ENCODE peak calls at places on chromosomes 5 and 9, in ten cellular contexts. D is upper lobe of left lung; O is kidney; K is adrenal gland; G is tibial artery; A is lower lobe of right lung; Y is CD8-positive, alpha-beta T cell; W is astrocyte; S is hepatocyte; C is left lung. Q is an unnamed sample. For H3K36me3, the result is how much of the 10 kb centered on the place peaks cover.

GRCh38 chr5:163705983-163706771 is 200.8 kb downstream of the MAT2B start:
- DNase-seq in D (no peak), O (no peak), K (peak), G (no peak), A (no peak), Y (no peak), W (peak), S (no peak), C (no peak), Q (no peak)

GRCh38 chr5:172951381-172952033 is 7.7 kb upstream of the RPL26L1 start:
- DNase-seq in D (no peak), O (no peak), K (no peak), G (no peak), A (no peak), Y (no peak), W (no peak), S (no peak), C (no peak), Q (no peak)

GRCh38 chr5:172106511-172107356 is 81.3 kb downstream of the STK10 start:
- DNase-seq in D (peak), O (peak), K (peak), G (peak), A (peak), Y (peak), W (no peak), S (peak), C (peak), Q (peak)

GRCh38 chr5:10253390-10253789 is 3.3 kb downstream of the CCT5 start:
- DNase-seq in D (no peak), O (no peak), K (no peak), G (no peak), A (no peak), Y (no peak), W (no peak), S (no peak), C (no peak), Q (no peak)

GRCh38 chr5:159123700-159124099 is 24.0 kb upstream of the EBF1 start:
- DNase-seq in D (no peak), O (no peak), K (no peak), G (no peak), A (no peak), Y (no peak), W (no peak), S (no peak), C (no peak), Q (no peak)

GRCh38 chr5:6712136-6712581 is 1.1 kb upstream of the TENT4A start:
- DNase-seq in D (peak), O (peak), K (peak), G (peak), A (peak), Y (peak), W (peak), S (peak), C (peak), Q (peak)

GRCh38 chr5:98825582-98826375 is 52.3 kb downstream of the RGMB start:
- DNase-seq in D (no peak), O (no peak), K (no peak), G (no peak), A (no peak), Y (no peak), W (no peak), S (no peak), C (no peak), Q (no peak)

GRCh38 chr9:77016111-77016525 is 3.3 kb upstream of the FOXB2 start:
- DNase-seq in D (no peak), O (no peak), K (no peak), G (no peak), A (no peak), Y (no peak), W (no peak), S (no peak), C (no peak), Q (peak)

GRCh38 chr9:131405429-131405828 is 11.5 kb downstream of the PRRC2B start:
- DNase-seq in D (peak), O (no peak), K (no peak), G (no peak), A (no peak), Y (peak), W (peak), S (no peak), C (no peak), Q (no peak)

GRCh38 chr5:24472518-24472917 is 172.3 kb downstream of the CDH10 start:
- DNase-seq in D (no peak), O (no peak), K (no peak), G (no peak), A (no peak), Y (no peak), W (no peak), S (no peak), C (no peak), Q (no peak)

GRCh38 chr5:65821966-65822365 is 100.0 kb downstream of the NLN start:
- DNase-seq in D (no peak), O (no peak), K (no peak), G (no peak), A (no peak), Y (no peak), W (no peak), S (no peak), C (no peak), Q (no peak)

GRCh38 chr5:65819215-65819904 is 97.4 kb downstream of the NLN start:
- DNase-seq in D (no peak), O (no peak), K (no peak), G (no peak), A (no peak), Y (no peak), W (no peak), S (no peak), C (no peak), Q (no peak)

GRCh38 chr5:65819905-65820240 is 97.9 kb downstream of the NLN start:
- DNase-seq in D (no peak), O (no peak), K (no peak), G (no peak), A (no peak), Y (no peak), W (no peak), S (no peak), C (no peak), Q (no peak)

GRCh38 chr5:65818592-65818991 is 96.6 kb downstream of the NLN start:
- DNase-seq in D (no peak), O (no peak), K (no peak), G (no peak), A (no peak), Y (no peak), W (no peak), S (peak), C (no peak), Q (no peak)

GRCh38 chr5:65820373-65820772 is 98.4 kb downstream of the NLN start:
- DNase-seq in D (no peak), O (no peak), K (no peak), G (no peak), A (no peak), Y (no peak), W (no peak), S (no peak), C (no peak), Q (no peak)
- H3K36me3 ChIP-seq in D (under half), O (under half), K (under half), G (under half), A (under half), Y (under half), W (under half), S (under half), C (under half), Q (under half)

GRCh38 chr5:43066231-43066798 is 26.2 kb upstream of the ANXA2R start:
- DNase-seq in D (peak), O (peak), K (peak), G (peak), A (peak), Y (peak), W (peak), S (peak), C (peak), Q (peak)
- TF ChIP-seq CTCF in D (no peak), O (no peak), K (no peak), G (no peak), A (peak), Y (no peak), W (no peak), S (no peak), C (no peak), Q (no peak)

DNA sequence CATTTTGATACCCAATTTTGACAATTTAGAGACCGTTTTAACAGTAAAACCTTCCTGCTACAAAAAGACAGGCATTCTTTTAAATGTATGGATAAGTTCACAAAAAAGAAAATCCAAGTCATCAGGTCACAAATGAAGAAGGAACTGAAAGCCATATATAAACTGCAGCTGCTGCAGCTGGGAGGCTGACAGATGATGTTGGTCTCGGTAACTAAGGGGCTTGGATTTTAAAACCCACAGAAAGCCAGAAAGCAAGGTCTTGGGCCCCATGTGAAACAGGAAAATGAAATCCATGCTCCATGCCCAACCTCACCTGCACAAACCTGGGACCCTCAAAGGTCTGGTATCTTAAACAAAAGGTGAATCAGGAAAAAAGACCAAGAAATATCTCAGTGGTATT is 15.7 kb upstream of the C5orf34 start:
- DNase-seq in D (no peak), O (no peak), K (no peak), G (no peak), A (no peak), Y (no peak), W (no peak), S (no peak), C (no peak), Q (no peak)
- H3K36me3 ChIP-seq in D (half or more), O (under half), K (under half), G (half or more), A (half or more), Y (under half), W (half or more), S (under half), C (under half), Q (half or more)

GRCh38 chr5:75885849-75886596 is 168.8 kb upstream of the POC5 start:
- DNase-seq in D (no peak), O (no peak), K (no peak), G (no peak), A (no peak), Y (no peak), W (no peak), S (peak), C (no peak), Q (peak)
- TF ChIP-seq CTCF in D (no peak), O (peak), K (peak), G (no peak), A (no peak), Y (no peak), W (no peak), S (peak), C (no peak), Q (peak)

DNA sequence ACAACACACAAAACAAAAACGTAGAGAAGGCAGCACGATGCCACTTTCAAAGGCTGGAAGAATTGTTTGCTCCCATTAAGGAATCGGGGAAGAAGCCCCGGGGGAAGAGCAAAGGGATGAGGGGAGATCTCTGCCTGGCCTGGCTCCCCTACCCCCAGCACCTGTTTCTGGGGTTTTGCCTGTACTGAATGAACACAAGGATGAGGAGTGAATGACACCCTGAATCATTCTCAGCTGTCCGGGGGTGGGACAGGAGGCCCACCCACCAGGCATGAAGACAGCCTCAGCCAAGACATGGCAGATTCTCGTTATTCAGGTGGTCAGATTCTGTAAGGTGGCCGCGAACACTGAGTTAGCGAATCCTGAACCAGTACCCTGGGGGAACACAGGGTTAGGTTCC is 7.5 kb downstream of the TBC1D9B start:
- DNase-seq in D (no peak), O (no peak), K (no peak), G (no peak), A (no peak), Y (no peak), W (no peak), S (no peak), C (no peak), Q (no peak)
- H3K36me3 ChIP-seq in D (half or more), O (under half), K (under half), G (half or more), A (half or more), Y (under half), W (under half), S (under half), C (under half), Q (under half)

GRCh38 chr5:151574597-151574996 is 16.5 kb downstream of the FAT2 start:
- DNase-seq in D (no peak), O (no peak), K (no peak), G (no peak), A (no peak), Y (no peak), W (no peak), S (no peak), C (no peak), Q (no peak)
- TF ChIP-seq CTCF in D (no peak), O (no peak), K (no peak), G (no peak), A (no peak), Y (no peak), W (no peak), S (no peak), C (no peak), Q (no peak)

DNA sequence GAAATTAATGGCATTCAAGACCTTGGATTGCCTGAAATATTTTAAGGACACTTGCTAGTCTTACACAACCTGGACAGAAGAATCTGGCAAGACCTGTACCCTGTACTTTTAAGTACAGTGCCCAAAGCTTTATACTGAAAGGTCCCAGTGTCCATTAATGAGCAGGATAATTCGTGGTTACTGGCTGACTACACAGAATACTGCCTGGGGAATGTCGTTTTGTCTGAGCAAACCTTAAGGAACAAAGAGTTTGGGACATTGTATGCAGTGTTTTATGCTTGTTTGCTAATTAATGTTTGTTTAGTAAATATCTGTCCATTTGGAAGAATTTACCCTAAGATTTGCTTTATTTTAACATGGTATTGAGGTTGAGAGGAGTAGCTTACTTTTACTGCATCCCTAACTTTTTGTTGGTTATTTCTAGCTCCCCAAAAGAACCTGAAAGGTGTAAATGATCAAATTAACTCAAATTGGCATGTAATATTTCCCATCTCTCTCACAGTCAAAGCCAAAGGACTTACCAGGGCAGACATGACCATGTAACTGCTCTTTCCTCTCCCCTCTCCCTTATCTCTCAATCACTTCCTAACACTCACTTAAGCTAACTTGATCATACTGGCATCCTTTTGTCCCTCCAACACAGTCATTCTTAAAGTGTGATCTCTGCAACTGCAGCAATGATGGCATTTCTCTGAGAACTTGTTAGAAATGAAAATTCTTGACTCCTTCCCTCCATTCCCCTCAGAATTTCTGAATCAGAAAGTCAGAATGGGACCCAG is 15.7 kb downstream of the RANBP3L start:
- DNase-seq in D (no peak), O (no peak), K (no peak), G (no peak), A (no peak), Y (no peak), W (no peak), S (no peak), C (no peak), Q (no peak)
- H3K36me3 ChIP-seq in D (under half), O (under half), K (under half), G (under half), A (under half), Y (under half), W (under half), S (under half), C (under half), Q (under half)

DNA sequence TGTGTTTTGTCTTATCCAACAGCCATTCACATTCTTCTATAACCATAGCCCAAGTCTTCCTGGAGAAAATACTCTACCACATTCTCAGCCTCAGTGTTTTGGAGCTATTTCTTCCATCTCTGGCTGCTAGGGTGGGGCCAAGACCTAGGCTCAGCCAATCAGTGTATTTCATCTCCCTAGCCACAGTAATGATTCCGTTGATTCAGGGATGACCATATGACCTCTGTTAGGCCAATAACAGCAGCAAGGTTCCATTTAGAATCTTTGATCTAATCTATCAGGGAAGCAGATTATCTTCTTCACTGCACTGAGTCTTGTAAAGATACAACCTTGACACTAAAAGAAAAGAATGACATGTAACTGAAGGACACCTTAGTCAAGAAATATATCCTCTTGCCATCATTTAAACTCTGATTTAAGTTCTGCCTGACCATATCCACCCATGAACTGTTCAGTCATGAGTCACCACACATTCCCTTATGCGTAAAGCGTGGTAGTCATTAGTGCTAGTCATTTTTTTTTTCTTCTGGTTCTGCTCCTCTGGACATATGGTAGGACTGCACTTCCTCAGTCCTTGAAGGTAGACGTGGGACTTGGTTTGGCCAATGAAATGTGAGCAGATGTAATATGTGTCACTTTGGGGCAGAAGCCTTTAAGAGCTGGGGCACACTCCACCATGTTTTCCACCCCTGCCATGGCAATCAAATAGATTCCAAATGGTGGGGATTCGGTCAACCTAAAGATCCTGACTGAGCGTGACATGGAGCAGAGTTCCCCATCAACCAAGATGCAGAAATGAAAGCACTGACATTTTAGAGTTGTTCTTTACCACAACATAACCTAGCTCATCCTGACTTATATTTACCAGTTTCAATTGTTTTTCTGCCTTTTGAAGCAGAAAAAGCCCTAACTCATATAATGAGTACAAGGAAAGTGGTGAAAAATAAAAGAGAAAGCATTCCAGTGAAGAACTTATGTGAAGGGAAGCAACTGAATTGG is 12.7 kb upstream of the PRELID2 start:
- DNase-seq in D (no peak), O (no peak), K (no peak), G (no peak), A (no peak), Y (no peak), W (peak), S (no peak), C (no peak), Q (no peak)
- TF ChIP-seq CTCF in D (no peak), O (no peak), K (no peak), G (no peak), A (no peak), Y (no peak), W (no peak), S (no peak), C (no peak), Q (no peak)

GRCh38 chr9:12863624-12864023 is 88.8 kb downstream of the LURAP1L start:
- DNase-seq in D (no peak), O (no peak), K (no peak), G (no peak), A (no peak), Y (no peak), W (no peak), S (no peak), C (no peak), Q (no peak)
- H3K36me3 ChIP-seq in D (under half), O (under half), K (under half), G (under half), A (under half), Y (under half), W (under half), S (under half), C (under half), Q (under half)